ENCODE peak calls at places on chromosome 1, in eight cellular contexts. X is D341Med; B is head of caudate nucleus; Z is erythroblast; D is CD8-positive, alpha-beta memory T cell; J is NCI-H2081; W is kidney epithelial cell; P is A673. R is an unnamed sample.

GRCh38 chr1:41901551-41901950 is 17.2 kb downstream of the HIVEP3 start:
- DNase-seq in X (no peak), B (no peak), Z (no peak), D (no peak), J (no peak), W (no peak), P (no peak), R (no peak)

GRCh38 chr1:228038387-228039005 is 31.7 kb downstream of the WNT3A start:
- DNase-seq in X (peak; percentile 22), B (no peak), Z (no peak), D (no peak), J (no peak), W (no peak), P (no peak), R (no peak)

GRCh38 chr1:50368179-50369007 is 54.9 kb downstream of the DMRTA2 start:
- DNase-seq in X (peak; percentile 81), B (peak; percentile 49), Z (peak; percentile 47), D (peak; percentile 15), J (peak; percentile 83), W (no peak), P (peak; percentile 63), R (peak; percentile 1)

GRCh38 chr1:32605711-32606424 is 44.5 kb downstream of the ZBTB8OS start:
- DNase-seq in X (no peak), B (no peak), Z (no peak), D (no peak), J (no peak), W (no peak), P (no peak), R (no peak)

GRCh38 chr1:92201973-92202372 is 15.7 kb upstream of the C1orf146 start:
- DNase-seq in X (no peak), B (no peak), Z (no peak), D (no peak), J (no peak), W (no peak), P (peak; percentile 25), R (no peak)

GRCh38 chr1:86409416-86410021 is 13.4 kb upstream of the ODF2L start:
- DNase-seq in X (no peak), B (no peak), Z (peak; percentile 28), D (no peak), J (no peak), W (no peak), P (peak; percentile 32), R (no peak)

GRCh38 chr1:60173006-60173405 is 99.4 kb upstream of the C1orf87 start:
- DNase-seq in X (no peak), B (no peak), Z (no peak), D (no peak), J (peak; percentile 15), W (no peak), P (no peak), R (no peak)

GRCh38 chr1:25360596-25361581 is 22.8 kb downstream of the TMEM50A start:
- DNase-seq in X (no peak), B (no peak), Z (no peak), D (no peak), J (no peak), W (no peak), P (no peak), R (no peak)

GRCh38 chr1:32208891-32209309 is at the start of gene DCDC2B:
- DNase-seq in X (peak; percentile 78), B (no peak), Z (peak; percentile 78), D (no peak), J (peak; percentile 95), W (peak; percentile 65), P (peak; percentile 46), R (no peak)

GRCh38 chr1:33143181-33143580 is 38.7 kb downstream of the TRIM62 start:
- DNase-seq in X (no peak), B (no peak), Z (no peak), D (no peak), J (no peak), W (no peak), P (no peak), R (no peak)

GRCh38 chr1:31595836-31596736 is 19.8 kb downstream of the TINAGL1 start:
- DNase-seq in X (no peak), B (no peak), Z (no peak), D (no peak), J (no peak), W (no peak), P (no peak), R (no peak)

GRCh38 chr1:204350857-204351573 is 8.7 kb downstream of the PLEKHA6 start:
- DNase-seq in X (no peak), B (peak; percentile 76), Z (peak; percentile 9), D (no peak), J (peak; percentile 59), W (no peak), P (peak; percentile 48), R (peak; percentile 84)

GRCh38 chr1:213564215-213564659 is 423.5 kb upstream of the PROX1 start:
- DNase-seq in X (no peak), B (no peak), Z (no peak), D (no peak), J (peak; percentile 49), W (no peak), P (peak; percentile 22), R (no peak)

R was measured in substantia nigra.